ENCODE peak calls at places on chromosome 17, in nine cellular contexts. Y is progenitor cell of endocrine pancreas, M is RWPE1, E is GM10248, H is upper lobe of right lung, R is brain microvascular endothelial cell, G is BJ, C is fibroblast of mammary gland, I is A549. Z is an unnamed sample.

GRCh38 chr17:50684612-50685333 is 22.9 kb downstream of the ANKRD40 start:
- DNase-seq in M (no peak), G (no peak), H (peak), E (no peak), C (no peak), R (no peak), Y (no peak), I (peak), Z (peak)

GRCh38 chr17:4514779-4515178 is 16.1 kb downstream of the SPNS2 start:
- DNase-seq in G (no peak), H (no peak), Y (no peak), E (no peak), I (no peak), M (no peak), R (no peak), C (no peak), Z (no peak)

GRCh38 chr17:65022751-65023421 is 33.7 kb downstream of the GNA13 start:
- DNase-seq in Y (no peak), H (no peak), C (peak), M (peak), E (peak), I (no peak), G (peak), R (peak), Z (no peak)

GRCh38 chr17:72714357-72714966 is 378.0 kb downstream of the SLC39A11 start:
- DNase-seq in C (no peak), E (no peak), M (no peak), H (no peak), R (no peak), Y (no peak), I (peak), G (no peak), Z (no peak)

GRCh38 chr17:36777118-36777517 is 160.2 kb upstream of the LHX1 start:
- DNase-seq in M (peak), G (no peak), R (no peak), E (no peak), I (no peak), Y (no peak), H (no peak), C (peak), Z (no peak)

GRCh38 chr17:13194887-13195286 is 177.1 kb upstream of the ELAC2 start:
- DNase-seq in M (no peak), I (no peak), R (no peak), E (no peak), G (no peak), Y (no peak), C (no peak), H (no peak), Z (no peak)

GRCh38 chr17:12133183-12133582 is 112.5 kb downstream of the MAP2K4 start:
- DNase-seq in E (no peak), I (no peak), Y (no peak), C (no peak), R (peak), H (no peak), M (no peak), G (no peak), Z (no peak)

GRCh38 chr17:47634870-47635269 is 14.8 kb upstream of the KPNB1 start:
- DNase-seq in R (no peak), H (no peak), C (no peak), E (no peak), G (no peak), I (no peak), M (no peak), Y (no peak), Z (no peak)

GRCh38 chr17:10051112-10051511 is 146.0 kb upstream of the RCVRN start:
- DNase-seq in R (no peak), G (no peak), I (no peak), C (peak), M (no peak), E (no peak), H (no peak), Y (no peak), Z (no peak)

GRCh38 chr17:78409191-78409621 is 30.8 kb downstream of the PGS1 start:
- DNase-seq in E (no peak), I (peak), H (peak), R (no peak), C (no peak), Y (no peak), G (no peak), M (peak), Z (peak)

GRCh38 chr17:80856863-80857488 is 134.7 kb upstream of the CHMP6 start:
- DNase-seq in M (no peak), H (no peak), C (no peak), E (no peak), G (no peak), Y (no peak), R (no peak), I (no peak), Z (no peak)

GRCh38 chr17:80649672-80650338 is 105.2 kb downstream of the RPTOR start:
- DNase-seq in R (peak), Y (no peak), M (peak), I (peak), E (peak), C (peak), G (peak), H (no peak), Z (peak)

GRCh38 chr17:48643697-48644012 is 17.5 kb upstream of the HOXB9 start:
- DNase-seq in Y (no peak), G (no peak), M (no peak), H (no peak), R (no peak), C (no peak), I (no peak), E (no peak), Z (no peak)

GRCh38 chr17:78962345-78962983 is 17.3 kb downstream of the LGALS3BP start:
- DNase-seq in Y (no peak), I (peak), R (no peak), M (no peak), C (peak), H (no peak), G (no peak), E (no peak), Z (peak)

GRCh38 chr17:31415004-31415454 is 23.6 kb downstream of the RAB11FIP4 start:
- DNase-seq in M (no peak), C (no peak), E (no peak), I (no peak), G (no peak), H (no peak), R (no peak), Y (no peak), Z (no peak)

GRCh38 chr17:49694847-49695697 is 12.7 kb downstream of the SLC35B1 start:
- DNase-seq in Y (peak), E (peak), M (peak), C (peak), I (peak), H (peak), G (no peak), R (no peak), Z (peak)

GRCh38 chr17:17672453-17673368 is 8.5 kb upstream of the RAI1 start:
- DNase-seq in H (no peak), M (no peak), G (no peak), Y (no peak), I (no peak), C (no peak), R (no peak), E (no peak), Z (no peak)

GRCh38 chr17:81519284-81520020 is 6.9 kb upstream of the ACTG1 start:
- DNase-seq in H (peak), E (peak), Y (peak), G (no peak), R (no peak), I (peak), M (peak), C (no peak), Z (peak)

GRCh38 chr17:56034120-56034757 is 119.0 kb upstream of the ANKFN1 start:
- DNase-seq in G (no peak), E (no peak), I (no peak), C (peak), Y (no peak), M (no peak), H (no peak), R (no peak), Z (no peak)

GRCh38 chr17:1989135-1989534 is 36.0 kb downstream of the RTN4RL1 start:
- DNase-seq in H (no peak), M (peak), E (no peak), C (peak), R (peak), Y (no peak), G (peak), I (peak), Z (no peak)

GRCh38 chr17:49549691-49550678 is 25.7 kb upstream of the NXPH3 start:
- DNase-seq in M (no peak), C (no peak), I (no peak), G (no peak), H (peak), R (no peak), Y (no peak), E (peak), Z (no peak)

GRCh38 chr17:38982858-38983746 is 15.9 kb upstream of the FBXO47 start:
- DNase-seq in M (peak), G (no peak), I (peak), C (peak), H (no peak), E (peak), Y (no peak), R (peak), Z (peak)

DNA sequence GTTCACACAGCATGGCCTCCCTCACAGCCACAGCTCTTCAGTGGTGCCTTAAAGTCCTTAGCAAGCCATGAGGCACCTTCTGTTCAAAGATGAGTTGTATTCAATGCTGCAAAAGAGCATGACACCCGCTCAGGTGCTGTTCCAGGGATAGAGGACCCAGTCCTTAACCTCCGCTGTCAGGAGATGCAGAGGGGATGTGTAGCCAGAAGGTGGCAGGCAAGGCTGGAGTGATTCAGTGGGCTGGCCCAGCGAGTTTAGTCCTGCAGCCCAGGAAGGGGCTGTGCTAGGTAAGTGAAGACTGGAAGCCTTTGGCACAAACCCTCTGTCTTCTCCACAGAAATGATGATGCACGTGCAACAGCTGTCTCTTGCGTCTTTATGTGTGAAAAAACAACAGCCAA is 25.0 kb upstream of the ADAM11 start:
- DNase-seq in Y (no peak), H (no peak), M (peak), E (no peak), C (peak), G (no peak), I (peak), R (peak), Z (peak)
- TF ChIP-seq CTCF in Y (peak), H (no peak), M (no peak), E (peak), C (peak), G (peak), I (peak), R (peak), Z (no peak)

GRCh38 chr17:7296189-7296861 is 1.9 kb upstream of the YBX2 start:
- DNase-seq in E (peak), M (peak), R (peak), I (peak), C (peak), Y (peak), H (peak), G (no peak), Z (peak)

GRCh38 chr17:7293821-7294613 is 422 bp downstream of the YBX2 start:
- DNase-seq in E (no peak), R (no peak), C (no peak), Y (peak), I (no peak), M (peak), G (no peak), H (peak), Z (no peak)

GRCh38 chr17:7294614-7295153 is at the start of gene YBX2:
- DNase-seq in C (no peak), M (peak), E (peak), I (peak), G (no peak), Y (peak), R (no peak), H (peak), Z (peak)

GRCh38 chr17:7293131-7293557 is 1.3 kb downstream of the YBX2 start:
- DNase-seq in R (no peak), H (no peak), E (no peak), G (no peak), Y (no peak), I (no peak), C (no peak), M (peak), Z (no peak)

DNA sequence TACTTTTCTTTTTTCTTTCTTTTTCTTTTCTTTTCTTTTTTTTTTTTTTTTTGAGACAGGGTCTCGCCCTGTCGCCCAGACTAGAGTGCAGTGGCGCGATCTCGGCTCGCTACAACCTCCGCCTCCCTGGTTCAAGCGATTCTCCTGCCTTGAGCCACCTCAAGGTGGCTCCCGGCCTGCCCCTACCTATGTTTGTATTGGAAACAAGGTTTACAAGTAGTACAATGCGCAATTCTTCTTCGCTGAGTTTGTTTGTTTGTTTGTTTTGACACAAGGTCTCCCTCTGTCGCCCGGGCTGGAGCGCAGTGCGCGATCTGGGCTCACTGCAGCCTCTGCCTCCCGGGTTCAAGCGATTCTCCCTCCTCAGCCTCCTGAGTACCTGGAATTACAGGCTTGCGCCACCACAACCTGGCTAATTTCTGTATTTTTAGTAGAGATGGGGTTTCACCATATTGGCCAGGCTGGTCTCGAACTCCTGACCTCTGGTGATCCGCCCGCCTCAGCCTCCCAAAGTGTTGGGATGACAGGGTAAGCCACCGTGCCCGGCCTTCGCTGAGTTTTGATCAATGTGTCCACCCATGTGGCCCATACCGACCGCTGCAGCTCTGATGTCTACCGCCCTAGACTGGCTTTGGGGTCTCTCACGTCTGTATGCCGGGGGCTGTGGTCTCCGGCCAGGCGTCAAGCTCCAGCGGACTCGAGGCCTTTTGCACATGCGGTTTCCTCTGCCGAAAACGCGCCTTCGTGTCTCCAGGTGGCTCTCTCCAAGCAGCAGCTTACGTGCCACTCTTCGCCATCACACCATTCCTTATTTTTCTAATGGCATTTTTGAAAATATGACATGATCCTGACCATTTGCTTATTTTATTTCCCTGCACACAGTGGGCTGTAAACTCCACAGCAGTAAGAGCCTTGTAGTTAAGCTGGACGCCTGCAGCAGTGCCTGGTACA is 1.1 kb upstream of the YBX2 start:
- DNase-seq in Y (no peak), H (no peak), I (no peak), C (no peak), E (no peak), M (no peak), G (no peak), R (no peak), Z (no peak)
- TF ChIP-seq CTCF in Y (peak), H (no peak), I (no peak), C (no peak), E (no peak), M (no peak), G (no peak), R (no peak), Z (no peak)

DNA sequence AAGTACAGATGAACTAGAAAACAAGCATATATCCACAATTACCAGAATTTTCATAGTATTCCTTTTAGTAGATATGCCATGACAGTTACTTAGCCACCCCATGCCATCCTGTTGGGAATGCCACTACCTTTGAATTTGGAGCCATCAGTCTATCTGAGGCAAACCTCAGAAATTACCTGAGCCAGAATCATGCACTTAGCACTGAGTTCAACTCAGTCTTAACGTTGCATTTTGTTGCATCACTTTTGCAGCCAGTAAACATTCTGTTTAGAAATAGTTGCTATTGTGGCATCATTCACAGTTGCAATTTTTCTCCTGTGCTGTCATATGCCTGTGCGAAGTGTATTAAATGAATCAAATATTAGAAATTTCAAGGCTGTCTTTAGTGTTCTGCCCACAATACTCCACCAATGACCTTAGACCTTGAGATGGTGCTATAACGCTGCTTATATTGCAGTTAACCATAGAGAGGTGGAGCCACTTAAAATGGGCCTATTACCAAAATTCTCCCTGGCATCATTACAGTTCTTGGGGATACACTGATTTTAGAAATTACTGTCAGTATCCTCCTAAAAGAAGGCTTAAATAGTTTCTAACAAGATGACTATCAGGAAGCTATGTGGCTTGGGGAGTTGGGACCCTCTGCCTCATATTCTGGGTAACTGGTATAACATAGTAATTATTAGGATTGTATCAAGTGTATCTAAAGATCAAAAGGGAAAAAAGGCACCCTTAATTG is 11.1 kb downstream of the PTRH2 start:
- DNase-seq in M (no peak), G (no peak), R (no peak), I (peak), Y (no peak), H (no peak), C (peak), E (no peak), Z (no peak)
- TF ChIP-seq CTCF in M (no peak), G (no peak), R (no peak), I (no peak), Y (no peak), H (no peak), C (no peak), E (no peak), Z (no peak)

GRCh38 chr17:16215002-16215272 is 397 bp downstream of the NCOR1 start:
- DNase-seq in R (no peak), Y (peak), E (peak), G (no peak), M (peak), H (peak), I (peak), C (no peak), Z (peak)

GRCh38 chr17:16217002-16217635 is at the start of gene PIGL:
- DNase-seq in G (peak), E (peak), R (peak), Y (peak), M (peak), I (peak), H (peak), C (peak), Z (peak)

GRCh38 chr17:16215965-16216316 is 607 bp upstream of the NCOR1 start:
- DNase-seq in I (no peak), Y (no peak), G (no peak), E (peak), M (no peak), R (no peak), C (peak), H (no peak), Z (no peak)

GRCh38 chr17:16214190-16215001 is 938 bp downstream of the NCOR1 start:
- DNase-seq in C (no peak), I (no peak), Y (no peak), G (no peak), R (no peak), H (no peak), E (no peak), M (no peak), Z (no peak)

DNA sequence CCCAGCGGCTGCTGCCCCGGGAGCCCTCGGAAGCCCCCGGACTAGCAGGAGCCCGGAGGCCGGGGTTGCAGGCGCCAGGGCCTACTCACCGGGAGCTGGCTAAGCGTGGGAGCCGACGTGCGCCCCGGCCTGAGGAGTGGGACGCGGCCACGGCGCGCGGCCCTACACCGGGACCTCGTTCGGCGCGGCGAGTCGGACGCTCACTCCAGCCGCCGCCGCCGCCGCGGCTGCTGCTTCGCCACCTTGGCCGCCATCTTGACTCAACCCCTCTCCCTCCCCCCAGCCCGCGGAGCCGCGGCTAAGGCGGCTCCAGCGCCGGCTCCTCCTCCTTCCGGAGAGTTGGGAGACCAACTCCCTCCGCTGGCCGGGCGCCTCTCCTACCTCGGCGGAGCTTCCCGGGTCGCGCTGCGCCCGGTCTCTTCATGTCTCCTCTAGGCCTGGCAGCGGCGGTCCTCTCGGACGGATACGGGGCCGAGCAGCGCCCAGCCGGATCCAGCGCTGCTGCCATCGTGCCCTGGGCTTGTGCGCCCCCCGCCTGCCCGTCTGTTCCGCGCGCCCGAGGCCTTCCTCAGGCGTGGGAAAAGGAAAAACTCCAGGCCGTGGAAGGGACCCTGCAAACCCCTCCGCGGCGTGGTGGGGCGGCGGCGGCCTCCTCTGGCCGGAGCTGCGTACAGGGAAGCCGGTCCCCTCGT is at the start of gene NCOR1:
- DNase-seq in Y (peak), H (peak), M (peak), R (peak), C (peak), E (peak), G (no peak), I (peak), Z (peak)
- TF ChIP-seq CTCF in Y (peak), H (peak), M (peak), R (peak), C (peak), E (peak), G (peak), I (peak), Z (no peak)

GRCh38 chr17:726331-726919 is 6.0 kb upstream of the TLCD3A start:
- DNase-seq in C (no peak), H (no peak), G (no peak), Y (no peak), M (no peak), E (no peak), R (no peak), I (no peak), Z (no peak)
- TF ChIP-seq CTCF in C (no peak), H (no peak), G (no peak), Y (no peak), M (no peak), E (no peak), R (no peak), I (no peak), Z (no peak)

GRCh38 chr17:63223212-63223911 is 222.7 kb downstream of the CYB561 start:
- DNase-seq in C (no peak), E (no peak), M (no peak), H (no peak), R (no peak), I (no peak), Y (no peak), G (no peak), Z (no peak)

GRCh38 chr17:63221941-63222340 is 224.2 kb downstream of the CYB561 start:
- DNase-seq in E (no peak), C (no peak), I (no peak), H (no peak), G (no peak), Y (no peak), R (no peak), M (no peak), Z (no peak)

GRCh38 chr17:63222655-63223054 is 223.5 kb downstream of the CYB561 start:
- DNase-seq in H (no peak), G (no peak), R (peak), I (peak), C (peak), E (no peak), M (no peak), Y (no peak), Z (no peak)

DNA sequence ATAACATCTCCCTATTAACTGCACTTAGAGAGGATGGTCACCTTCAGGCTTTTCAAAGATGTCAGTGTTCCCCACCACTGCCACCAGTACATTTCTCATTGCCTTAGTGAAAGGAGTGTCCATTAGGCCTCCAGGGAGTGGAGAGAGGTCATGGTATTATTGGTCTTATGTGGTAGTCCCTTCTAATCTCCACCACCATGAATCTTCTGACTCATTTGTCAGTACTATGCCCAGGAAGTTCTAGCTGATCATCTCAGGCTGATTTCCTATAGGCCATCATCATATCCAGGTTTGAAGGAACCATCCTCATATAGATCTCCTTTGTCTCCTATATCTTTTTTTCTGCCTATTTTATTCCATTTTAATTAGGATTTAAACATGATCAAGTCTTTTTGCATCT is 221.5 kb downstream of the CYB561 start:
- DNase-seq in E (no peak), C (peak), M (no peak), G (no peak), Y (no peak), H (no peak), R (no peak), I (no peak), Z (no peak)
- TF ChIP-seq CTCF in E (no peak), C (no peak), M (no peak), G (no peak), Y (no peak), H (no peak), R (no peak), I (no peak), Z (no peak)